ENCODE peak calls at places on chromosomes 5 and 9, in four cellular contexts. E is HCT116, Q is SK-N-SH, L is HepG2. I is an unnamed sample.
A peak's percentile ranks its signal among the peaks of the same experiment; 100 is the strongest.

GRCh38 chr5:72470817-72471216 is 36.4 kb downstream of the ZNF366 start:
- DNase-seq in Q (no peak), L (no peak), E (no peak), I (no peak)

GRCh38 chr5:157926953-157927352 is 68.0 kb upstream of the CLINT1 start:
- DNase-seq in L (no peak), E (no peak), Q (no peak), I (peak; percentile 77)

GRCh38 chr9:128916204-128916603 is 4.6 kb upstream of the PHYHD1 start:
- DNase-seq in E (no peak), L (no peak), Q (no peak), I (no peak)

GRCh38 chr9:130225071-130225470 is 40.5 kb upstream of the HMCN2 start:
- DNase-seq in E (no peak), L (no peak), Q (no peak), I (no peak)

GRCh38 chr5:160693831-160694473 is 158.1 kb downstream of the ATP10B start:
- DNase-seq in L (no peak), E (no peak), Q (no peak), I (no peak)

GRCh38 chr9:137218754-137219271 is 3.2 kb downstream of the RNF208 start:
- DNase-seq in Q (no peak), L (peak; percentile 81), E (no peak), I (no peak)

GRCh38 chr9:105444130-105444529 is 3.7 kb upstream of the FSD1L start:
- DNase-seq in L (no peak), E (no peak), Q (no peak), I (no peak)

GRCh38 chr9:32725066-32725860 is 58.1 kb upstream of the TMEM215 start:
- DNase-seq in E (no peak), L (no peak), Q (no peak), I (no peak)

GRCh38 chr9:105507096-105507495 is 50.8 kb upstream of the FKTN start:
- DNase-seq in Q (no peak), E (no peak), L (peak; percentile 84), I (no peak)

GRCh38 chr5:61280766-61281427 is 51.2 kb upstream of the ZSWIM6 start:
- DNase-seq in L (no peak), E (no peak), Q (no peak), I (no peak)

GRCh38 chr9:33202552-33203300 is 35.6 kb upstream of the B4GALT1 start:
- DNase-seq in L (no peak), Q (no peak), E (no peak), I (no peak)

GRCh38 chr9:33140406-33141360 is 26.5 kb downstream of the B4GALT1 start:
- DNase-seq in L (no peak), Q (no peak), E (no peak), I (no peak)

GRCh38 chr5:141713616-141714309 is 31.7 kb upstream of the ARAP3 start:
- DNase-seq in Q (no peak), L (peak; percentile 9), E (no peak), I (no peak)

GRCh38 chr5:164336906-164337305 is 831.5 kb downstream of the MAT2B start:
- DNase-seq in Q (no peak), E (no peak), L (no peak), I (no peak)

GRCh38 chr9:127163409-127163808 is 41.0 kb upstream of the ANGPTL2 start:
- DNase-seq in Q (no peak), E (no peak), L (peak; percentile 30), I (no peak)

GRCh38 chr9:6852243-6852963 is 94.6 kb downstream of the KDM4C start:
- DNase-seq in L (peak; percentile 30), Q (no peak), E (no peak), I (no peak)

GRCh38 chr9:26789959-26790358 is 102.6 kb downstream of the CAAP1 start:
- DNase-seq in L (no peak), E (no peak), Q (no peak), I (no peak)

GRCh38 chr9:27088981-27089380 is 20.0 kb upstream of the TEK start:
- DNase-seq in L (no peak), E (no peak), Q (no peak), I (no peak)

GRCh38 chr5:154940772-154941620 is at the start of gene MRPL22:
- DNase-seq in E (peak; percentile 87), L (peak; percentile 87), Q (peak; percentile 91), I (peak; percentile 77)

GRCh38 chr5:137040641-137041340 is 458.3 kb downstream of the SPOCK1 start:
- DNase-seq in E (no peak), L (no peak), Q (no peak), I (no peak)

GRCh38 chr5:107217721-107218130 is 453.0 kb downstream of the EFNA5 start:
- DNase-seq in E (peak; percentile 6), Q (no peak), L (no peak), I (no peak)

GRCh38 chr5:142250119-142250518 is 74.7 kb downstream of the SPRY4 start:
- DNase-seq in Q (no peak), E (no peak), L (peak; percentile 38), I (no peak)

GRCh38 chr9:132015866-132016265 is 63.8 kb downstream of the MED27 start:
- DNase-seq in Q (no peak), L (no peak), E (no peak), I (no peak)

GRCh38 chr9:106784076-106784475 is 78.9 kb upstream of the ZNF462 start:
- DNase-seq in Q (no peak), E (no peak), L (no peak), I (no peak)

GRCh38 chr5:119396265-119396664 is 40.4 kb downstream of the TNFAIP8 start:
- DNase-seq in L (no peak), Q (no peak), E (no peak), I (no peak)

GRCh38 chr5:488744-489688 is 35.2 kb downstream of the SLC9A3 start:
- DNase-seq in E (no peak), L (no peak), Q (no peak), I (no peak)

DNA sequence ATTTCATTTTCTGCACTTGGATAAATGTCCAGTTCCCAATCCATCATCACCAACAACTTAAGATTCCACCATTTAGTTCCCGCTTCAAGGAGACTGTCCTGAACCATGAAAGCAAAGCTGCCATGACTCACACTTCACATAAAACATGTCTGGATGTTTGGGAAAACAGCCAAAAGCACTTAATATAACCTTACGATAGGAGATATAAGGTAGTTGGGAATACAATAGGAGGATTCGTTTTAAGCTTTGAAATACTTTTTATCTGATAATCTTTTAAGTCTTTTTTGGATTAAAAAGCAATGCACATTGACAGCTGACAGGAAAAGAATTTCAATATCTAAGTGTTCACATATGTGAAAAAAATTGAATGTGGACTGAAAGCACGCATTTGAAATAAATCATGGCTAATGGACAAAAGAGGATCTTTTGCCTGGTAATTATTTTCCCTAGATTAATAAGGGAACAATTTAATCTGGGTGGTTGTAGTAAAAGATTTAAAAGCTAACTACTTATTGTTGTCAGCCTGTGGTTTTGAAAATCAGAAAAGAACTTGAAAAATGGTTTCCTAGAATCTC is 17.3 kb upstream of the TGFBI start:
- DNase-seq in L (no peak), E (peak; percentile 16), Q (no peak), I (no peak)
- TF ChIP-seq YY1 in L (no peak), E (no peak), Q (peak; percentile 82), I (no peak)

DNA sequence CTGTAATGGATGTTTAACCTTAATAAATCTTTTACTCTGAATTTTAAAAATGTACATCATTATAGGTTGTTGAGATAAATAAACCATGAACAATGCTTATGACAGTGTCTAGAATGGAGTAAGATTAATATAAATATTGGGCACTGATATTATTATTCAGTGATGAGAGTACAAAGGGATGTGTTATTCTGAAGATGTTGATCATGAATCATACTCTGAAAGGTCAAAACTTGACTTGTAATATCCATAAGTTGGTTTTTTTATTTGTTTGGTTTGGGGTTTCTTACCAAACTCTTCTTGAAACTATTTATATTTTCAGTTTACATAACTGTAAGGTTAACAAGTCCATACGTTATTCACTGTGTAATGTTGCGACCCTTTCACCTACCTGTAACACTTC is 163.2 kb downstream of the MPDZ start:
- DNase-seq in E (no peak), L (no peak), Q (no peak), I (no peak)
- H3K4me1 ChIP-seq in E (no peaks in the 10 kb centered on the region), L (no peaks in the 10 kb centered on the region), Q (peaks cover 3% of the 10 kb centered on the region), I (no peaks in the 10 kb centered on the region)

DNA sequence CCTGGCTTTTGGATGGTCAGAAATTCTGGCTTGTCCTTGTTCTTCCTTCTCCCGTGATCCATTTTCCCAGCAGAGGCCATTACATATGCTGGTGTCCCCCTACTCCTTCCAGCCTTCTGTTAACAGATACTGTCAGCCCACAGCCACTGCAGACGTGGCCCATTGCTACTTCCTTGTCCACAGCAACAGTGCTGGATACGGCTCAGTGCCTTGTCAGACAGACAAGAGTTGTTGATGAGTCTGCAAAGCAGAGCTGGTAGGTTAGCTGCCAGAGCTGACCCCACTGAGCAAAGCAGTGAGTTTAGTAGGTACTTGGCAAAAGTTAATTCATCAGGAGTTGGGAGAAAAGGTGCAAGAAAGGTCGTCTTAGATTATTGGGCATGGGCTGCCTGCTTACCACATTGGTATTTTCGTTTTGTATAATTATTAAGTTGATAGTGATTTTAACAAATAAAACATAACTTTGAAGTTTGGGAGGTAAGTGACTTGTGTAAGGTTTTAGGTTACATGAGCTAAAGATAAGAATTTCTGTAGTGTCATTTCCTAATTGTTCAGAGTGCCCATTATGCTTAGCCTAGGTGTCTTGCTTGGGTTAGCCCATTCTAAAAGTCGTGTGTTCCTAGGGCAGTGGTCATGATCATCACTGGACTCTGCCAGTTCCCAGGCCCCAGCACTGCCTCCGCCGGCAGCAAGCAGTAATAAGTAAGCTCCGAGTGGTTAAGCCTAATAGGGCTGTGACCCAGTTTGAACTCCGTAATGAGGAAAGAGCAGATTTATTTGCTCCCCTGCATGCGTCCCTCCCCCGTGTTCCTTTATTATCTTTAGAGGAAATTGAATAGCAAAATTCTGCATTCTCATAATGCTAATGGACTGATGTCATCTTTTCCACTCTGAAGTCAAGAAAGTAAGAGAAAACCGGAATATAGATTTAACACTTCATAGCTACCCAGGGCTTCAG is 292.0 kb downstream of the FANCC start:
- DNase-seq in E (no peak), L (peak; percentile 80), Q (peak; percentile 73), I (no peak)
- TF ChIP-seq YY1 in E (no peak), L (no peak), Q (no peak), I (no peak)

GRCh38 chr5:54524704-54525103 is 7.1 kb downstream of the SNX18 start:
- DNase-seq in L (no peak), E (no peak), Q (peak; percentile 64), I (no peak)

GRCh38 chr5:54525692-54526091 is 8.1 kb downstream of the SNX18 start:
- DNase-seq in E (no peak), Q (no peak), L (no peak), I (no peak)

GRCh38 chr5:54523534-54523933 is 6.0 kb downstream of the SNX18 start:
- DNase-seq in E (no peak), L (no peak), Q (no peak), I (no peak)

GRCh38 chr5:54525226-54525625 is 7.7 kb downstream of the SNX18 start:
- DNase-seq in Q (no peak), E (no peak), L (no peak), I (no peak)

DNA sequence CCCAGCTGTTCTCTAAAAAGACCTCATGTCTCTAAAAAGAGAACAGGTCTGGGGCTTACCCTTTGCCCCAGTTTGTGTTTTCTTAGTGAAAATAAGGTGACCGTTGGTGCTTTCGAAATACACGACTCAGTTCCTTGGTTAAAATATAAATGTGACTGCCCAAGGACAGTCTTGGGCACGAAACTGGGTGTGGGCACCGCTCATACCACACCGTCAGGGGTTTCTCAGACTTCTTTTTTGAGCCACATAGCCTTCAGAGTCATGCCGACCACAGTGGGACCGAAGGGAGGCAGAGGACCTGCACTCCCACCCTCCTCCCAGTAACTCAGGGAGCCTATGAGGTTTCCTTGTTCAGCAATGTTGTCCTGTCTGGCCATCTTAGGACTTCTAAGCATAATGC is 6.5 kb downstream of the SNX18 start:
- DNase-seq in L (no peak), Q (no peak), E (no peak), I (no peak)
- H3K4me1 ChIP-seq in L (peaks cover 25% of the 10 kb centered on the region), Q (peaks cover 43% of the 10 kb centered on the region), E (no peaks in the 10 kb centered on the region), I (peaks cover 3% of the 10 kb centered on the region)

I was measured in NT2/D1.